ENCODE peak calls at places on chromosomes 13 and 19, in five cellular contexts. D is astrocyte, B is neural progenitor cell, Y is fibroblast of lung, L is HepG2. H is an unnamed sample.

GRCh38 chr19:30564551-30565011 is 192.4 kb downstream of the ZNF536 start:
- DNase-seq in L (no peak), D (no peak), Y (no peak), B (no peak), H (no peak)

GRCh38 chr19:39347332-39348227 is 5.4 kb downstream of the SAMD4B start:
- DNase-seq in B (no peak), D (peak; percentile 49), L (no peak), Y (no peak), H (peak; percentile 35)

GRCh38 chr13:99809931-99810330 is 161.6 kb downstream of the ZIC5 start:
- DNase-seq in L (peak; percentile 32), D (no peak), B (no peak), Y (no peak), H (no peak)

GRCh38 chr13:46369506-46370268 is 17.4 kb downstream of the RUBCNL start:
- DNase-seq in Y (peak; percentile 95), L (no peak), B (no peak), D (peak; percentile 74), H (no peak)

GRCh38 chr19:47886010-47886559 is at the start of gene SULT2A1:
- DNase-seq in B (no peak), D (no peak), L (peak; percentile 92), Y (no peak), H (no peak)

GRCh38 chr13:113652404-113653263 is 5.4 kb downstream of the ATP4B start:
- DNase-seq in D (no peak), L (no peak), Y (no peak), B (no peak), H (no peak)

GRCh38 chr19:50046649-50047503 is 21.1 kb downstream of the ZNF473 start:
- DNase-seq in Y (peak; percentile 30), L (peak; percentile 60), D (no peak), B (no peak), H (peak; percentile 72)

GRCh38 chr19:5817218-5817617 is 12.4 kb downstream of the NRTN start:
- DNase-seq in Y (no peak), B (no peak), L (no peak), D (no peak), H (no peak)

GRCh38 chr19:30450101-30450500 is 77.9 kb downstream of the ZNF536 start:
- DNase-seq in Y (peak; percentile 27), B (peak; percentile 71), D (peak; percentile 18), L (no peak), H (peak; percentile 92)

GRCh38 chr19:13428352-13428751 is 77.9 kb downstream of the CACNA1A start:
- DNase-seq in D (no peak), Y (peak; percentile 9), L (no peak), B (no peak), H (peak; percentile 35)

GRCh38 chr13:39577833-39578232 is 25.2 kb downstream of the LHFPL6 start:
- DNase-seq in L (no peak), Y (no peak), B (no peak), D (no peak), H (no peak)

GRCh38 chr13:102945324-102945815 is 99.5 kb downstream of the ERCC5 start:
- DNase-seq in Y (no peak), L (no peak), B (no peak), D (no peak), H (no peak)

GRCh38 chr19:24074720-24075119 is 12.3 kb upstream of the ZNF254 start:
- DNase-seq in B (no peak), Y (peak; percentile 61), L (no peak), D (peak; percentile 31), H (no peak)

GRCh38 chr13:42228527-42228926 is 43.4 kb upstream of the AKAP11 start:
- DNase-seq in L (no peak), D (no peak), B (no peak), Y (no peak), H (no peak)

GRCh38 chr19:45668342-45668871 is 386 bp downstream of the GIPR start:
- DNase-seq in Y (no peak), B (no peak), L (no peak), D (no peak), H (no peak)

GRCh38 chr19:40249201-40249600 is 22.7 kb upstream of the CCNP start:
- DNase-seq in D (no peak), B (no peak), Y (no peak), L (no peak), H (no peak)

GRCh38 chr19:35669566-35669965 is 3.2 kb downstream of the UPK1A start:
- DNase-seq in D (no peak), Y (no peak), B (no peak), L (no peak), H (no peak)

GRCh38 chr13:46552888-46553520 is at the start of gene LRCH1:
- DNase-seq in L (peak; percentile 46), B (peak; percentile 91), D (peak; percentile 80), Y (peak; percentile 86), H (peak; percentile 97)

DNA sequence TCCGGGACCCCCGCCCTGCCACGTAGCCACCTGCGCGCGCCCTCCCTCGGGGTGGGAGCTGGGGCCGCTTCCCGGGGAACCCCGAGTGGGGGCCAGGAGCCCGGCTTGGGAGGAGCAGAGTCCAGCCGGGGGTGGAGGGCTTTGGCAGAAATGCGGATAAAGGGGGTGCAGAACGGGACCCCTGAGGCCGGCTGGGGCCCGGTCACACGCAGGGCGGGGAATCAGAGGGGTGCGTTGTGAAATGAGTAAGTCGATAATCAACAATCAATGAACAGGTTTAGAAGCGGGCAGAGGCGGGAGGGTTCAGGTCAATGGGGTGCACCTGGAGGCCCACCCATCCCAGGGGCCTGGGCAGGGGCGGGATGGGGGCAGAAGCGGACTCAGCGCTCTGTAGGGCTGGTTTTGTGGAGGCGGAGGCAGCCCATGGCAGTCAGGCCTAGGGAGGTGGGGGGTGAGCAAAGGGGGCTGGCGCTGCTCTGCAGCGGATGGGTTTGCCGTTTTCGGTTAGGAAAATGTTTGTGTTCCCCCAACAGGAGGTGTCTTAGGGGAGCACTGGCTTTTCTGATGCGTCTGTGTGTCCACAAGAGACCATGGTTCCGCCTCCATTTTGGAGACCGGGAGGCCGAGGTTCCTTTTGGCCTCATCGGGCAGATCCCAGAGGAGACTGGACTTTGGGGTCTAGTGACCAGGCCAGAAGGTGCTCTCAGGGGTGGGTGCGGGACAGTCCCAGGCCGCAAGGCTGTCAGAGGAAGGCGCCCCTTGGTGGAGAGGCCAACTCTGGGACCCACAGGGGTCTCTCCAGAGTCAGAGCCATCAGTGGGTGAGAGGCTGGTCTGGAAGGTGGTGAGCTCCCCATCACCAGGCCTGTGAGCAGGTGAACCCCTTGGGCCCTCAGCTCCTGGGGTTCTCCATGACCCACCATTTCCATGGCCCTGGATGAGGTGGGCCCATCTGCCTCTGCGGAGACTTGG is 683 bp upstream of the DIRAS1 start:
- DNase-seq in D (no peak), B (no peak), L (no peak), Y (no peak), H (no peak)
- TF ChIP-seq EZH2 in D (no peak), B (no peak), L (no peak), Y (peak; percentile 60), H (no peak)

DNA sequence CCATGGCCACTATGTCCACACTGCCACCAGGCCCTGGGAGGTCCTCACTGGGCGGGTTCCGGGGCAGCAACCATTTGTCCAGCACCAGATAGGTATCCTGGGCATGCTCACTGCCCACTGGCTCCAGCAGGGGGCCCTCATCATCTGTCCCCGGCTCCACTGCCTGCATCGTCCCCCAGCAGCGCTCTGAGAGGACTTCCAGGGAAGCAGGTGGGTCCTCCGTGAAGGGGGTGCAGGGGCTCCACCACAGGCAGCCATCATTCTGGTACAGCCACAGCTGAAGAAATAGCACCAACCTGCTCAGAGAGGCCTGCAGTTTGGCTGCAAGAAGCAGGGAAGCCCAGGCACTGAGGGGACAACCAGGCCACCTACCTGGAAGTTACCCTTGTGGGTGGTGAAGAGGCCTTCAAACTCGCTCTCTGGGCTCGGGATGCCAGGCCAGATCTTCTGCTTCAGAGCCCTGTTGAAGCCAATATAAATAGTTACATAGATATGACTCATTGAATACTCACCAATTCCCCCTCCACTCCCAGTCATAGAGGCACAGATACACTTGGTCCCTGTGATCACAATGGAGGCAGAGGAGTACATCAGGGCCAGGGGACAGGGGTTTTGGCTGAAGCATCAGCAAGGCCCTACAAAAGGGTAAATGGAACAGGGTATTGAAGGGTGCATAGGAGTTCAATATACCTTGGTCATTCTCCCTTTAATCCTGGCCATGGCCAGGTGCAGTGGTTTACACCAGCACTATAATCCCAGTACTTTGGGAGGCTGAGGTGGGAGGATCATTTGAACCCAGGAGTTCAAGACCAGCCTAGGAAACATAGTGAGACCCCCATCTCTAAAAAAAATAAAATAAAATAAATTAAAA is 4.1 kb downstream of the SWSAP1 start:
- DNase-seq in B (peak; percentile 88), Y (peak; percentile 76), L (peak; percentile 48), D (peak; percentile 77), H (peak; percentile 64)
- H3K27ac ChIP-seq in B (no peak overlapping the region), Y (peak overlapping the region; percentile 46), L (no peak overlapping the region), D (peak overlapping the region; percentile 51), H (no peak overlapping the region)

GRCh38 chr19:15457701-15458484 is 6.5 kb downstream of the RASAL3 start:
- DNase-seq in B (no peak), D (no peak), Y (no peak), L (no peak), H (peak; percentile 39)
- TF ChIP-seq EZH2 in B (peak; percentile 99), D (peak; percentile 87), Y (peak; percentile 65), L (no peak), H (no peak)

DNA sequence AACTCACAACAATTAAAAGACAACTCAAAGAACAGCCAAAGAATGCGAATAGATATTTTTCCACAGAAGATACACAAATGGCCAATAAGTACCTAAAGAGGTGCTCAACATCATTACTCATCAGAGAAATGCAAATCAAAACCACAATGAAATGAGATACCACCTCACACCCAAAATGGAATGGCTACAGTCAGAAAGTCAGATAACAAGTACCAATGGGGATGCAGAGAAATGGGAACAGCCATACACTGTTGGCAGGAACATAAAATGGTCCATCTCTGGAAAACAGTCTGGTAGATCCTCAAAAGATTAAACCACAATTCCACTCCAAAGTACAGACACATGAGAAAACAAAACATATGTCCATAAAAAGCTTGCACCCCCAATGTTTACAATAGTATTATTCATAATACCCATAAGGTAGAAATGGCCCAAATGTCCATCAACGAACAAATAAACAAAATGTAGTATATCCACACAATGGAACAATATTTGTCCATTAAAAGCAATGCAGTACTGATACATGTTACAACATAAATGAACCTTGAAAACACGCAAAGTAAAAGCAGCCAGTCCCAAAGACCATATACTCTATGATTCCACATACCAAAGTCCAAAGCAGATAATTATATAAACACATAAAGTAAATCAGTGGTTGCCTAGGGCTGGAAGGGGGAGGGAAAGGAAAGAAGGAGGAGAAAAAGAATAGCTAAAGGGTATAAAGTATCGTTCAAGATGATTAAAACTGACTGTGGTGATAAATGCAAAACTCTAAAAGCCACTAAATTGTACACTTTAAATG is 19.6 kb downstream of the USP12 start:
- DNase-seq in D (peak; percentile 71), B (no peak), Y (no peak), L (peak; percentile 55), H (no peak)
- H3K27ac ChIP-seq in D (no peak overlapping the region), B (no peak overlapping the region), Y (no peak overlapping the region), L (peak overlapping the region; percentile 36), H (no peak overlapping the region)

DNA sequence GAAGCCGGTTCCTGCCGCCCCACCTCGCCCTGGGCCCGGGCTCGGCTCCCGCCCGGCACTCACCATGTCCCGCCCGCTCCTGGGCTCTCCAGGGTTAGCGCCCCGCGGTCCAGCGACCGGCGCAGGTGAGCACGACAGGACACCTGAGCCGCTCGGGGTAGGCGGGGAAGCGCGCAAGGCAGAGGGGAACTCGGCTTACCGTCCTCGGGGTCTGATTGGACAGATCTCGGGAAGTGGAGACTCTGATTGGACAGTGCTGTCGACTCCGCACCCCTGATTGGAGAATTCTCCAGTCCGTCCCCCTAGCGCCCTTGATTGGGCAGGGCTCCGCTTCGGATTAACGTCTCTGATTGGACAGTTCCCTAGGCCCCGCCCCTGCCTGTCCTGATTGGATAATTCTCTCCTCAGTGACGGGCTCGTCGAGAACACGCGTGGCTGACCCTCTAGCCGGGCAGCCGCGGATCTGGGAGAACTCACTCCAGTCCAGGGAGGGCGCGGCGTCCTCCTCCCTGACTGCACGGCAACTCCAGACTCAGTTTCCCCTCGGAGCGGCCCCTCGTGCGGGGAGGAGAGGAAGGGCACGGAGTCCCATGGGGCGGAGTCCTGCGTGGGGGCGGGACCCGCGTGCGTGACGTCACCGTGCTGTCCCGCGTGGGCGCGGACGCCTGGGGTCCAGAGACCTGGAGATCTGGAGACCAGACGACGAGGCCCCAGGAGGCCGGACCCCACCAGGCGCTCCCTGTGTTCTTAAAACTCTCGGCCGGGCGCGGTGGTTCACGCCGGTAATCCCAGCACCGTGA is at the start of gene ZNF77:
- DNase-seq in L (peak; percentile 99), B (peak; percentile 99), Y (peak; percentile 99), D (peak; percentile 98), H (peak; percentile 99)
- TF ChIP-seq EZH2 in L (no peak), B (peak; percentile 2), Y (no peak), D (peak; percentile 34), H (no peak)